ENCODE peak calls at places on chromosome 3, in four cellular contexts. O is HEK293T, Z is fibroblast of pulmonary artery, A is SJCRH30. Q is an unnamed sample.
A peak's percentile ranks its signal among the peaks of the same experiment; 100 is the strongest.

GRCh38 chr3:126465928-126466564 is 9.6 kb downstream of the ZXDC start:
- DNase-seq in O (no peak), Z (no peak), A (no peak), Q (no peak)

GRCh38 chr3:62175161-62175560 is 198.2 kb downstream of the FEZF2 start:
- DNase-seq in O (no peak), Z (no peak), A (no peak), Q (no peak)

GRCh38 chr3:160707187-160707789 is 30.3 kb downstream of the ARL14 start:
- DNase-seq in A (peak; percentile 11), Z (peak; percentile 74), O (peak; percentile 54), Q (no peak)

GRCh38 chr3:22861426-22861825 is 341.7 kb upstream of the UBE2E2 start:
- DNase-seq in Z (no peak), O (no peak), A (no peak), Q (no peak)

GRCh38 chr3:129624347-129625070 is 18.0 kb upstream of the PLXND1 start:
- DNase-seq in Z (no peak), O (no peak), A (no peak), Q (no peak)

GRCh38 chr3:30894521-30895289 is at the start of gene GADL1:
- DNase-seq in Z (peak; percentile 11), O (peak; percentile 46), A (no peak), Q (peak; percentile 4)

GRCh38 chr3:185586644-185586964 is 509 bp downstream of the SENP2 start:
- DNase-seq in A (no peak), O (no peak), Z (no peak), Q (no peak)

GRCh38 chr3:17795733-17796132 is 53.3 kb upstream of the TBC1D5 start:
- DNase-seq in O (no peak), A (no peak), Z (peak; percentile 13), Q (no peak)

GRCh38 chr3:140972833-140973232 is 31.2 kb downstream of the SLC25A36 start:
- DNase-seq in A (no peak), Z (peak; percentile 35), O (peak; percentile 11), Q (no peak)

GRCh38 chr3:192911293-192911692 is 6.4 kb downstream of the MB21D2 start:
- DNase-seq in A (no peak), Z (no peak), O (no peak), Q (no peak)

GRCh38 chr3:106794442-106794841 is 582.8 kb upstream of the CCDC54 start:
- DNase-seq in A (no peak), Z (no peak), O (no peak), Q (no peak)

GRCh38 chr3:4351164-4351855 is 48.1 kb downstream of the SETMAR start:
- DNase-seq in A (no peak), Z (peak; percentile 76), O (no peak), Q (peak; percentile 71)

GRCh38 chr3:114440700-114441099 is 146.9 kb downstream of the TIGIT start:
- DNase-seq in Z (no peak), O (no peak), A (no peak), Q (no peak)

GRCh38 chr3:775178-775885 is 317.5 kb upstream of the CNTN6 start:
- DNase-seq in A (no peak), Z (no peak), O (no peak), Q (no peak)